ENCODE peak calls at places on chromosomes 5 and 9, in six cellular contexts. One of them, this sample, is unnamed.

GRCh38 chr9:115013998-115014397 is 83.6 kb upstream of the TNFSF8 start:
- DNase-seq in spleen: peak; percentile 91
- DNase-seq in breast epithelium: peak; percentile 49
- DNase-seq in gastrocnemius medialis: peak; percentile 34
- DNase-seq in body of pancreas: peak; percentile 69
- DNase-seq in A549: peak; percentile 79
- DNase-seq in this sample: no peak

GRCh38 chr5:157295247-157295646 is 29.3 kb downstream of the CYFIP2 start:
- DNase-seq in spleen: no peak
- DNase-seq in breast epithelium: no peak
- DNase-seq in gastrocnemius medialis: no peak
- DNase-seq in body of pancreas: no peak
- DNase-seq in A549: no peak
- DNase-seq in this sample: no peak

GRCh38 chr5:176775409-176775808 is 35.0 kb upstream of the UNC5A start:
- DNase-seq in spleen: no peak
- DNase-seq in breast epithelium: no peak
- DNase-seq in gastrocnemius medialis: no peak
- DNase-seq in body of pancreas: no peak
- DNase-seq in A549: no peak
- DNase-seq in this sample: no peak

GRCh38 chr9:108720191-108720642 is 135.6 kb downstream of the ACTL7B start:
- DNase-seq in spleen: no peak
- DNase-seq in breast epithelium: no peak
- DNase-seq in gastrocnemius medialis: no peak
- DNase-seq in body of pancreas: no peak
- DNase-seq in A549: no peak
- DNase-seq in this sample: no peak

GRCh38 chr9:18791074-18791473 is 241.9 kb downstream of the SAXO1 start:
- DNase-seq in spleen: no peak
- DNase-seq in breast epithelium: no peak
- DNase-seq in gastrocnemius medialis: no peak
- DNase-seq in body of pancreas: no peak
- DNase-seq in A549: peak; percentile 43
- DNase-seq in this sample: no peak

GRCh38 chr5:17302590-17302989 is 85.2 kb downstream of the BASP1 start:
- DNase-seq in spleen: no peak
- DNase-seq in breast epithelium: no peak
- DNase-seq in gastrocnemius medialis: no peak
- DNase-seq in body of pancreas: no peak
- DNase-seq in A549: peak; percentile 48
- DNase-seq in this sample: no peak

GRCh38 chr5:75588666-75589065 is 22.6 kb upstream of the ANKDD1B start:
- DNase-seq in spleen: no peak
- DNase-seq in breast epithelium: no peak
- DNase-seq in gastrocnemius medialis: no peak
- DNase-seq in body of pancreas: no peak
- DNase-seq in A549: no peak
- DNase-seq in this sample: no peak

GRCh38 chr9:13014484-13014883 is 239.7 kb downstream of the LURAP1L start:
- DNase-seq in spleen: no peak
- DNase-seq in breast epithelium: no peak
- DNase-seq in gastrocnemius medialis: no peak
- DNase-seq in body of pancreas: no peak
- DNase-seq in A549: no peak
- DNase-seq in this sample: no peak

GRCh38 chr9:122402403-122403268 is 31.8 kb downstream of the PTGS1 start:
- DNase-seq in spleen: no peak
- DNase-seq in breast epithelium: no peak
- DNase-seq in gastrocnemius medialis: no peak
- DNase-seq in body of pancreas: no peak
- DNase-seq in A549: peak; percentile 91
- DNase-seq in this sample: peak; percentile 58

GRCh38 chr5:67092447-67093023 is 104.1 kb downstream of the CD180 start:
- DNase-seq in spleen: no peak
- DNase-seq in breast epithelium: no peak
- DNase-seq in gastrocnemius medialis: no peak
- DNase-seq in body of pancreas: no peak
- DNase-seq in A549: no peak
- DNase-seq in this sample: no peak

GRCh38 chr5:86152988-86153560 is 464.7 kb upstream of the COX7C start:
- DNase-seq in spleen: no peak
- DNase-seq in breast epithelium: no peak
- DNase-seq in gastrocnemius medialis: no peak
- DNase-seq in body of pancreas: no peak
- DNase-seq in A549: no peak
- DNase-seq in this sample: no peak

GRCh38 chr5:88780731-88781130 is 102.3 kb downstream of the MEF2C start:
- DNase-seq in spleen: no peak
- DNase-seq in breast epithelium: no peak
- DNase-seq in gastrocnemius medialis: no peak
- DNase-seq in body of pancreas: no peak
- DNase-seq in A549: no peak
- DNase-seq in this sample: no peak

GRCh38 chr5:137192293-137192743 is 306.8 kb downstream of the SPOCK1 start:
- DNase-seq in spleen: no peak
- DNase-seq in breast epithelium: no peak
- DNase-seq in gastrocnemius medialis: no peak
- DNase-seq in body of pancreas: no peak
- DNase-seq in A549: peak; percentile 87
- DNase-seq in this sample: no peak

GRCh38 chr5:112551437-112552018 is 132.5 kb upstream of the EPB41L4A start:
- DNase-seq in spleen: no peak
- DNase-seq in breast epithelium: peak; percentile 26
- DNase-seq in gastrocnemius medialis: no peak
- DNase-seq in body of pancreas: peak; percentile 71
- DNase-seq in A549: peak; percentile 66
- DNase-seq in this sample: peak; percentile 27

GRCh38 chr9:108766786-108767185 is 89.0 kb downstream of the ACTL7B start:
- DNase-seq in spleen: no peak
- DNase-seq in breast epithelium: no peak
- DNase-seq in gastrocnemius medialis: no peak
- DNase-seq in body of pancreas: no peak
- DNase-seq in A549: no peak
- DNase-seq in this sample: no peak

GRCh38 chr5:73422164-73422563 is 26.4 kb downstream of the FOXD1 start:
- DNase-seq in spleen: no peak
- DNase-seq in breast epithelium: no peak
- DNase-seq in gastrocnemius medialis: no peak
- DNase-seq in body of pancreas: no peak
- DNase-seq in A549: no peak
- DNase-seq in this sample: no peak

GRCh38 chr5:122415030-122415429 is 103.0 kb downstream of the SNCAIP start:
- DNase-seq in spleen: no peak
- DNase-seq in breast epithelium: no peak
- DNase-seq in gastrocnemius medialis: no peak
- DNase-seq in body of pancreas: no peak
- DNase-seq in A549: no peak
- DNase-seq in this sample: no peak

GRCh38 chr9:81522721-81523551 is 166.4 kb downstream of the TLE1 start:
- DNase-seq in spleen: no peak
- DNase-seq in breast epithelium: no peak
- DNase-seq in gastrocnemius medialis: no peak
- DNase-seq in body of pancreas: peak; percentile 52
- DNase-seq in A549: peak; percentile 68
- DNase-seq in this sample: no peak

GRCh38 chr5:76811214-76811613 is 7.6 kb upstream of the F2RL1 start:
- DNase-seq in spleen: no peak
- DNase-seq in breast epithelium: no peak
- DNase-seq in gastrocnemius medialis: no peak
- DNase-seq in body of pancreas: no peak
- DNase-seq in A549: peak; percentile 72
- DNase-seq in this sample: no peak

GRCh38 chr9:126420643-126421564 is 94.3 kb downstream of the MVB12B start:
- DNase-seq in spleen: no peak
- DNase-seq in breast epithelium: no peak
- DNase-seq in gastrocnemius medialis: no peak
- DNase-seq in body of pancreas: no peak
- DNase-seq in A549: peak; percentile 55
- DNase-seq in this sample: no peak

GRCh38 chr9:113185271-113185670 is 34.5 kb downstream of the SLC31A2 start:
- DNase-seq in spleen: no peak
- DNase-seq in breast epithelium: no peak
- DNase-seq in gastrocnemius medialis: no peak
- DNase-seq in body of pancreas: no peak
- DNase-seq in A549: no peak
- DNase-seq in this sample: no peak

GRCh38 chr9:111961575-111961974 is 65.0 kb downstream of the UGCG start:
- DNase-seq in spleen: no peak
- DNase-seq in breast epithelium: no peak
- DNase-seq in gastrocnemius medialis: no peak
- DNase-seq in body of pancreas: peak; percentile 75
- DNase-seq in A549: peak; percentile 84
- DNase-seq in this sample: no peak

GRCh38 chr5:56279979-56280378 is 46.8 kb upstream of the ANKRD55 start:
- DNase-seq in spleen: no peak
- DNase-seq in breast epithelium: peak; percentile 41
- DNase-seq in gastrocnemius medialis: no peak
- DNase-seq in body of pancreas: peak; percentile 48
- DNase-seq in A549: peak; percentile 53
- DNase-seq in this sample: no peak

GRCh38 chr5:167123126-167123525 is 1168.3 kb upstream of the WWC1 start:
- DNase-seq in spleen: no peak
- DNase-seq in breast epithelium: no peak
- DNase-seq in gastrocnemius medialis: no peak
- DNase-seq in body of pancreas: no peak
- DNase-seq in A549: no peak
- DNase-seq in this sample: no peak

GRCh38 chr5:139651863-139652787 is 4.0 kb downstream of the CXXC5 start:
- DNase-seq in spleen: peak; percentile 93
- DNase-seq in breast epithelium: peak; percentile 83
- DNase-seq in gastrocnemius medialis: peak; percentile 92
- DNase-seq in body of pancreas: peak; percentile 84
- DNase-seq in A549: peak; percentile 64
- DNase-seq in this sample: peak; percentile 89

GRCh38 chr5:39531299-39531698 is 106.5 kb upstream of the DAB2 start:
- DNase-seq in spleen: no peak
- DNase-seq in breast epithelium: no peak
- DNase-seq in gastrocnemius medialis: no peak
- DNase-seq in body of pancreas: no peak
- DNase-seq in A549: no peak
- DNase-seq in this sample: no peak

GRCh38 chr5:39521945-39522590 is 97.3 kb upstream of the DAB2 start:
- DNase-seq in spleen: no peak
- DNase-seq in breast epithelium: no peak
- DNase-seq in gastrocnemius medialis: no peak
- DNase-seq in body of pancreas: no peak
- DNase-seq in A549: no peak
- DNase-seq in this sample: no peak

GRCh38 chr5:39532511-39532910 is 107.7 kb upstream of the DAB2 start:
- DNase-seq in spleen: no peak
- DNase-seq in breast epithelium: no peak
- DNase-seq in gastrocnemius medialis: no peak
- DNase-seq in body of pancreas: no peak
- DNase-seq in A549: no peak
- DNase-seq in this sample: no peak

GRCh38 chr5:39523821-39524220 is 99.0 kb upstream of the DAB2 start:
- DNase-seq in spleen: no peak
- DNase-seq in breast epithelium: no peak
- DNase-seq in gastrocnemius medialis: no peak
- DNase-seq in body of pancreas: no peak
- DNase-seq in A549: no peak
- DNase-seq in this sample: no peak

GRCh38 chr5:39526914-39527477 is 102.2 kb upstream of the DAB2 start:
- DNase-seq in spleen: no peak
- DNase-seq in breast epithelium: no peak
- DNase-seq in gastrocnemius medialis: peak; percentile 16
- DNase-seq in body of pancreas: peak; percentile 48
- DNase-seq in A549: no peak
- DNase-seq in this sample: no peak
- TF ChIP-seq POLR2A in spleen: no peak
- TF ChIP-seq POLR2A in breast epithelium: no peak
- TF ChIP-seq POLR2A in gastrocnemius medialis: no peak
- TF ChIP-seq POLR2A in body of pancreas: no peak
- TF ChIP-seq POLR2A in A549: no peak
- TF ChIP-seq POLR2A in this sample: no peak

DNA sequence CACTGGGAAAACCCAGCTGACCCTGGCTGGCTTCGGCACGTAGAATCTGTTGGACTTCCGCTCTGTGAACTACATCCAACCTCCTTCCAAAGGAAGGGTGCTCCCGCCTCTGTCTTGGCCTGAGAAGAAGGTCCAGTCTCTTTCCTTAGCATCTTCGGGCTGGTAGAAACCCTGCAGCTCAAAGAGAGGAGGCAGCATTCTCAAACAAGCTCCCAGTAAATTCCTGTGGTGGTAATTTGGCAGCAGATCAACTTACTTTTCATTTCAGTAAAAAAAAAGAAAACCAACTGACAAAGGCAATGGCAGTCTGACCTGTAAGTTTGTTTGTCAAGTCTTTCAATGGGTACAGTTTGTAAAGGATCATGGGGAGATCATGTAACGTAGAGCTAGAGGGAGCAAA is 176.7 kb downstream of the MED10 start:
- DNase-seq in spleen: no peak
- DNase-seq in breast epithelium: no peak
- DNase-seq in gastrocnemius medialis: no peak
- DNase-seq in body of pancreas: no peak
- DNase-seq in A549: no peak
- DNase-seq in this sample: no peak
- TF ChIP-seq CTCF in spleen: no peak
- TF ChIP-seq CTCF in breast epithelium: no peak
- TF ChIP-seq CTCF in gastrocnemius medialis: no peak
- TF ChIP-seq CTCF in body of pancreas: no peak
- TF ChIP-seq CTCF in A549: no peak
- TF ChIP-seq CTCF in this sample: no peak

DNA sequence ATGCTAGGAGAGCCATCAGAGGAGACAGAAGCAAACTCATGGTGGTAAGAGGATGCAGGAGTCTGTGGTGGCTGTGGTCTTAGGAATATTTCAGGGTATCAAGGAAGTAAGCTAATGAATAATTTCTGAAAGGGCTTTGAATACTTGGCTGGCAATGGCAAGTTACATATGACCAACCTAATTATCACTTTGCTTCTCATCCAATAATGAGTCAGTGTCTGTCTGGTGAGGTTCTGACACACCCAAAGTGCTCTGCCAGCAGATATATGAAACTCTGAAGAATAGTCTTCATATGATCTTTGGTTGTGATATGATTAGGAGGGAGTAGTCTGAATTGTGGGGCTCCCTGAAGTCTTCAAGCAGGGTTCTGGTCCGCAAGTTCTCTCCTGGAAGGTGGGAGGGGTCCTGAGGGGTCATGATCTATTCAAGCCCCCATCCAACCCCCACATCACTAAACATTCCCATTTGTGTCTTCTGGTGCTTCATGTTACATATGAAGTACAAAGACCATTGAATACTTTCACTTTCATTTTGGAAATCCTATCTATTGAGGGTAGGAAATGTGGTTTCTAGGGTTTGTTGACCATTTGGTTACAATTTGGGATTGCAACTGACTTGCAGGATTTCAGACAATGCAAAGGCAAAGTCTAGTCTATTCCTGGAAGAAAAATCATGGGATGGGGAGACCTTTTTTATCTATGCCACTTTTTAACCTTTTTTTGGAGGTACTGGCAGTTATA is 199.9 kb upstream of the CDKN2B start:
- DNase-seq in spleen: no peak
- DNase-seq in breast epithelium: no peak
- DNase-seq in gastrocnemius medialis: no peak
- DNase-seq in body of pancreas: no peak
- DNase-seq in A549: peak; percentile 36
- DNase-seq in this sample: no peak
- TF ChIP-seq POLR2A in spleen: no peak
- TF ChIP-seq POLR2A in breast epithelium: no peak
- TF ChIP-seq POLR2A in gastrocnemius medialis: no peak
- TF ChIP-seq POLR2A in body of pancreas: no peak
- TF ChIP-seq POLR2A in A549: no peak
- TF ChIP-seq POLR2A in this sample: no peak

GRCh38 chr5:53545744-53546143 is 14.7 kb upstream of the NDUFS4 start:
- DNase-seq in spleen: no peak
- DNase-seq in breast epithelium: no peak
- DNase-seq in gastrocnemius medialis: no peak
- DNase-seq in body of pancreas: no peak
- DNase-seq in A549: no peak
- DNase-seq in this sample: no peak
- TF ChIP-seq CTCF in spleen: no peak
- TF ChIP-seq CTCF in breast epithelium: no peak
- TF ChIP-seq CTCF in gastrocnemius medialis: no peak
- TF ChIP-seq CTCF in body of pancreas: no peak
- TF ChIP-seq CTCF in A549: no peak
- TF ChIP-seq CTCF in this sample: no peak

This sample was measured in lower leg skin.